ENCODE peak calls at places on chromosomes 11 and 22, in six cellular contexts. R is M059J, W is prostate gland, U is uterus, L is esophagus squamous epithelium, N is GM20000. T is an unnamed sample.

GRCh38 chr11:130531061-130531460 is 82.6 kb downstream of the ADAMTS15 start:
- DNase-seq in W (no peak), U (no peak), N (no peak), R (peak; percentile 62), L (no peak), T (no peak)

GRCh38 chr11:17581036-17581731 is 34.1 kb downstream of the OTOG start:
- DNase-seq in N (no peak), R (no peak), U (no peak), L (no peak), W (no peak), T (no peak)

GRCh38 chr11:3969200-3969599 is 113.7 kb downstream of the STIM1 start:
- DNase-seq in U (no peak), N (no peak), L (no peak), W (no peak), R (no peak), T (no peak)

GRCh38 chr11:76035020-76035419 is 171.3 kb downstream of the WNT11 start:
- DNase-seq in W (no peak), L (no peak), R (no peak), N (no peak), U (no peak), T (no peak)

GRCh38 chr11:23205156-23205871 is 345.0 kb upstream of the CCDC179 start:
- DNase-seq in U (no peak), R (peak; percentile 67), W (no peak), L (no peak), N (no peak), T (no peak)

GRCh38 chr22:40463727-40464126 is 93.3 kb downstream of the SGSM3 start:
- DNase-seq in W (no peak), U (no peak), R (no peak), L (no peak), N (peak; percentile 36), T (no peak)

GRCh38 chr22:49488943-49489342 is 338.7 kb downstream of the BRD1 start:
- DNase-seq in N (no peak), L (no peak), U (no peak), R (no peak), W (no peak), T (no peak)

GRCh38 chr11:3614742-3615171 is 27.0 kb downstream of the ART5 start:
- DNase-seq in W (no peak), U (no peak), L (no peak), R (peak; percentile 68), N (peak; percentile 53), T (no peak)

GRCh38 chr11:72737341-72737740 is 14.9 kb downstream of the ARAP1 start:
- DNase-seq in L (no peak), N (no peak), W (no peak), U (no peak), R (no peak), T (no peak)

GRCh38 chr11:125873881-125874555 is 13.4 kb upstream of the HYLS1 start:
- DNase-seq in N (no peak), U (no peak), L (no peak), R (no peak), W (no peak), T (no peak)

GRCh38 chr11:86182976-86183584 is 61.5 kb upstream of the EED start:
- DNase-seq in L (no peak), W (no peak), U (no peak), R (peak; percentile 86), N (no peak), T (no peak)

GRCh38 chr11:75352417-75353206 is 1.2 kb upstream of the ARRB1 start:
- DNase-seq in U (no peak), R (no peak), W (no peak), L (no peak), N (peak; percentile 34), T (no peak)

GRCh38 chr11:18698341-18699268 is at the start of gene TMEM86A:
- DNase-seq in N (peak; percentile 96), R (peak; percentile 81), L (peak; percentile 59), W (peak; percentile 89), U (peak; percentile 94), T (peak; percentile 33)

GRCh38 chr11:75041263-75041662 is 52.5 kb downstream of the NEU3 start:
- DNase-seq in N (no peak), R (no peak), U (no peak), L (no peak), W (no peak), T (no peak)

T was measured in LNCaP clone FGC.